ENCODE peak calls at places on chromosomes 12 and 14, in five cellular contexts. D is AG04449, B is IMR-90, G is AG04450, K is uterus. I is an unnamed sample.

GRCh38 chr12:52251367-52252055 is 18.5 kb downstream of the KRT7 start:
- DNase-seq in D (no peak), B (no peak), G (no peak), K (no peak), I (no peak)

GRCh38 chr12:117189725-117190209 is 503 bp downstream of the FBXO21 start:
- DNase-seq in D (no peak), B (peak; percentile 45), G (no peak), K (peak; percentile 28), I (peak; percentile 33)

GRCh38 chr12:47328831-47329545 is 249.2 kb upstream of the AMIGO2 start:
- DNase-seq in D (peak; percentile 41), B (peak; percentile 77), G (peak; percentile 6), K (no peak), I (no peak)

GRCh38 chr14:64092940-64093339 is 201.2 kb downstream of the ESR2 start:
- DNase-seq in D (no peak), B (no peak), G (no peak), K (no peak), I (no peak)

GRCh38 chr12:94039914-94040313 is 108.5 kb upstream of the PLXNC1 start:
- DNase-seq in D (no peak), B (peak; percentile 26), G (no peak), K (no peak), I (no peak)

GRCh38 chr12:57237952-57238853 is 8.7 kb downstream of the SHMT2 start:
- DNase-seq in D (no peak), B (no peak), G (no peak), K (no peak), I (no peak)

GRCh38 chr14:61730756-61731373 is 31.4 kb upstream of the SNAPC1 start:
- DNase-seq in D (no peak), B (no peak), G (no peak), K (no peak), I (no peak)

GRCh38 chr14:50347521-50347920 is 35.4 kb downstream of the DMAC2L start:
- DNase-seq in D (no peak), B (peak; percentile 69), G (no peak), K (no peak), I (peak; percentile 52)

GRCh38 chr12:129847063-129847462 is 56.8 kb downstream of the TMEM132D start:
- DNase-seq in D (no peak), B (no peak), G (no peak), K (no peak), I (no peak)

GRCh38 chr12:3047961-3048360 is 29.2 kb upstream of the TSPAN9 start:
- DNase-seq in D (no peak), B (no peak), G (no peak), K (no peak), I (no peak)

GRCh38 chr12:88703790-88704189 is 123.5 kb upstream of the KITLG start:
- DNase-seq in D (no peak), B (no peak), G (no peak), K (no peak), I (peak; percentile 49)

GRCh38 chr14:42057176-42057575 is 450.5 kb downstream of the LRFN5 start:
- DNase-seq in D (no peak), B (peak; percentile 14), G (no peak), K (no peak), I (no peak)

GRCh38 chr12:88472775-88473174 is 107.5 kb downstream of the KITLG start:
- DNase-seq in D (no peak), B (peak; percentile 82), G (no peak), K (no peak), I (no peak)

GRCh38 chr14:37599527-37600368 is 4.3 kb downstream of the TTC6 start:
- DNase-seq in D (no peak), B (no peak), G (no peak), K (no peak), I (no peak)

GRCh38 chr12:58413794-58414193 is 472.4 kb downstream of the ATP23 start:
- DNase-seq in D (no peak), B (peak; percentile 69), G (no peak), K (no peak), I (peak; percentile 82)

GRCh38 chr14:76673261-76673660 is 88.0 kb upstream of the VASH1 start:
- DNase-seq in D (no peak), B (no peak), G (no peak), K (no peak), I (no peak)

GRCh38 chr12:44295958-44296623 is 460.2 kb downstream of the TMEM117 start:
- DNase-seq in D (no peak), B (no peak), G (no peak), K (no peak), I (no peak)

GRCh38 chr14:46259536-46259935 is 392.0 kb downstream of the RPL10L start:
- DNase-seq in D (no peak), B (no peak), G (no peak), K (no peak), I (no peak)
- TF ChIP-seq CTCF in D (no peak), B (no peak), G (no peak), K (no peak), I (no peak)

DNA sequence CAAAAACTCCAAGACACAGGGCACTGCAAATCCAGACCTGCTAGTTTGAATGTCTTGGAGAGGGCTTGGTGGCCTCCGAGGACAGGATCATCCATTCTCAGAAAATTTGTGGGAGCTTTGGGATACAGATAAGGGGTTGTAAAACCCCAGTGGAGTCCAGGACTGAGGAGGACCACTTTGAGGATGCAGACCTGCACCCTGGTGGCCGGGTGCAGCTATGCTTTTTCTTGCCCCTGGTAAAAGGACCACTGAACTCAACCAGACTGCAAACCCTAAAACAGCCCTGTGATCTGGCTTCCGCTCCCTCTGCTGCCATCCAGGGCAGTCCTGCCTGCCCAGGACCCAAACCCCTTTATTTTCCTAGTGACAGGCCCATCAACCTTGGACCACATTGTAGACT is 169.5 kb upstream of the DAAM1 start:
- DNase-seq in D (no peak), B (peak; percentile 4), G (no peak), K (no peak), I (peak; percentile 13)
- TF ChIP-seq CTCF in D (peak; percentile 8), B (peak; percentile 34), G (peak; percentile 50), K (no peak), I (peak; percentile 70)

GRCh38 chr12:104627975-104628322 is 171.2 kb downstream of the CHST11 start:
- DNase-seq in D (no peak), B (no peak), G (no peak), K (no peak), I (no peak)
- TF ChIP-seq CTCF in D (no peak), B (no peak), G (no peak), K (no peak), I (no peak)

DNA sequence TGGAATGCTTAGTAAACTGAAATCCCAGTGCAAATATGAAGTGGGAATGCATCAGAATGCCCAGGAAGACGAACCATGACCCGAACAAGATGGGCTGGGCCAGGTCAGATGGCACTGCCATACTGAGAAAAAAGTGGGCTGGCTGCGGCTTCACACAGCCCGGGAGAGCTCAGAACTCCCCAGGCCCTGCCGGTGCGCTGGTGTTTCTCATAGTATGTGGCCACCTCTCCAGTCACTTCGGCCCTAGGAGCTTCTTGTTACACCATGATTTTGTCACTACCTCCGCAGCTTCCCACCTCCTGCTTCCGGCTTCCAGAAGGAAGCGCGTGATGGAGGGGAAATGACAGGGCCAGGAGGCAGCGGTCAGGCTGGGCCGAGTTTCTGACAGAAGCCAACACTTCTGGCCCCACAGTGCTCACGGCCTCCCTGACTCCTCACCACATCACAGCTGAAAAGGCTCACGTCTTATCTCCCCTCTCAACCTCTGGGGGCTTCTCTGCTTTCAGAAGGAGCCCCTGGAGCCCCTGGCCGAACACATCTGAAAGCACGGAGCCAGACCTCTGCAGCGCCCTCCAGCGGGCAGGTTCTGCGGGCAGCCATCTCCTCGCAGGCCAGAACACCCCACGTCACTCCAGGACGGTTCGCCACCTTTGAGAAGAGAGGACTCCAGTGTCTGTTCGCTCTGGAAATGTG is 30.7 kb downstream of the DAD1 start:
- DNase-seq in D (no peak), B (no peak), G (no peak), K (no peak), I (no peak)
- TF ChIP-seq CTCF in D (peak; percentile 19), B (peak; percentile 8), G (peak; percentile 18), K (no peak), I (peak; percentile 54)

DNA sequence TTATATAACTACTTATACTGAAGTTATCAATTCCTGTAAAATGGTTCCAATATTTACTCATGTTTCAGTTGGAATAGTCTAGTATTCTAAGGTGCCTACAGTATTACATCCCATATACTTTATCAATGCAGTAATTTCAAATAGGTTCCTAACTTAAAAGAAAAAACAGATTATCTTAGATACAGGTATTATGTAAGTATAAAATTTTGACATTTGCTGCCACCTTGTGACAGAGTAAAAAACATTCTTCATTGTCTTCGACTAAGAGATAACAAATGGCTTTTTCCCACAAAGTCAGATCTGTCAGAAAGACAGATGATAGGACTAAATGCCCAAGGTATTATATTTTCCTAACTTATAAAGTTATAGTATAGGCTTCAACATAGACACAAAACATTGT is 78.7 kb downstream of the TXNDC16 start:
- DNase-seq in D (no peak), B (peak; percentile 51), G (no peak), K (no peak), I (no peak)
- TF ChIP-seq CTCF in D (peak; percentile 5), B (peak; percentile 47), G (peak; percentile 33), K (peak; percentile 45), I (no peak)

GRCh38 chr14:67680121-67680602 is 5.7 kb upstream of the VTI1B start:
- DNase-seq in D (peak; percentile 71), B (peak; percentile 98), G (peak; percentile 59), K (no peak), I (peak; percentile 92)

GRCh38 chr14:67673451-67673850 is 981 bp downstream of the VTI1B start:
- DNase-seq in D (no peak), B (peak; percentile 31), G (no peak), K (no peak), I (peak; percentile 4)

GRCh38 chr14:67674139-67674479 is 323 bp downstream of the VTI1B start:
- DNase-seq in D (no peak), B (peak; percentile 45), G (no peak), K (peak; percentile 61), I (peak; percentile 28)

GRCh38 chr14:67675219-67675582 is 769 bp upstream of the VTI1B start:
- DNase-seq in D (no peak), B (no peak), G (no peak), K (no peak), I (no peak)

DNA sequence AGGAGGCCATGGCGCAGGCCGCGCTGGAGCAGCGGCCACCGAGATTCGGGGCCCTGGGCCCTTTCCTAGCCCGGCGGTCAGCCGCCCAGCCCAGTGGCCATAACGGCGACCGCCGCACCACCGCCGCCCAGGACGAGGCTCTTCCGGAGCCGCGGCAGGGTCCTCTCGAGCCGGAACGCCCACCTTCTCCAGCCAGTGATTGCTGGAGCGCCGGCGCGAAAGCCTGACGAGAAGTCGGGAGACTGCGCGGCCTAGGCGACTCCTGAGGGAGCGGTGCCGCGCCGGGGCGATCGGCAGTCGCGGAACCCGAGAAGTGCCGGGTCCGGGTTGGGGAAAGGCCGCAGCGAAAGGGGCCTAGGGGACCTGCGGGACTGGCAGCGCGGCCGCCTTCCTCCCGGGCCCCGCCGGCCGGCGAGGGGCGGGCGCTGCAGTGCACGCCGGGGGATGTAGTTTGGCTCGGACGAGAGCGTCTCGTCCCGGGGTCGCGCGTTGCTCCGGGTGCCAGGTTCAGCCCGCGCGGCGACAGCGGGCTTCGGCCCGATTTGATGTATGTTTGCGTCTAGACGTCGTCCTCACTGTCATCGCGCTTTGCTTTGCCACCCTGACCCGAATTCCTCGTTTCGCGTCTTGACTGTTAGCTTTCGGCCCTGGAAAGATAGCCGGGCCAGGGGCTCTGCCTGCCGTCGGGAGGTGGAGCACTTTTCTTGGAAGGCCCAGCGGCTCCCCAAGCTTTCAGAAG is at the start of gene VTI1B:
- DNase-seq in D (no peak), B (peak; percentile 65), G (no peak), K (peak; percentile 87), I (peak; percentile 52)
- TF ChIP-seq CTCF in D (no peak), B (peak; percentile 25), G (peak; percentile 42), K (peak; percentile 17), I (peak; percentile 52)